ENCODE peak calls at places on chromosomes 3 and 15, in ten cellular contexts. E is GM12878, W is stomach, K is A549, A is transverse colon, S is HepG2, H is SK-N-SH, C is upper lobe of left lung, N is suprapubic skin, F is K562. J is an unnamed sample.

GRCh38 chr3:69320867-69321266 is 65.0 kb downstream of the FRMD4B start:
- DNase-seq in A (peak; percentile 14), S (no peak), N (no peak), C (no peak), H (no peak), F (no peak), E (peak; percentile 66), W (no peak), K (no peak), J (peak; percentile 70)

GRCh38 chr3:172546105-172546504 is 22.9 kb upstream of the TNFSF10 start:
- DNase-seq in S (no peak), H (no peak), K (no peak), N (no peak), A (no peak), C (no peak), W (no peak), E (no peak), F (no peak), J (no peak)

GRCh38 chr3:52401551-52401950 is 43.4 kb downstream of the SEMA3G start:
- DNase-seq in N (no peak), A (no peak), H (no peak), K (no peak), S (no peak), C (no peak), W (no peak), E (no peak), F (no peak), J (no peak)

GRCh38 chr15:37035349-37035748 is 65.0 kb downstream of the MEIS2 start:
- DNase-seq in S (peak; percentile 61), W (no peak), A (no peak), C (no peak), K (no peak), N (no peak), F (no peak), E (no peak), H (no peak), J (no peak)

GRCh38 chr15:27854601-27855000 is 244.5 kb downstream of the OCA2 start:
- DNase-seq in F (no peak), S (no peak), K (no peak), H (no peak), A (no peak), N (no peak), E (no peak), C (no peak), W (no peak), J (no peak)

GRCh38 chr3:150763122-150763840 is at the start of gene SIAH2:
- DNase-seq in E (peak; percentile 71), W (peak; percentile 93), F (peak; percentile 92), C (peak; percentile 94), K (peak; percentile 93), S (peak; percentile 92), N (peak; percentile 95), H (peak; percentile 95), A (peak; percentile 95), J (peak; percentile 96)

GRCh38 chr15:41690636-41691035 is 30.4 kb downstream of the MGA start:
- DNase-seq in W (no peak), K (no peak), S (peak; percentile 41), C (peak; percentile 25), H (no peak), F (no peak), E (no peak), A (no peak), N (no peak), J (no peak)

GRCh38 chr3:52683611-52684010 is 2.1 kb downstream of the PBRM1 start:
- DNase-seq in H (no peak), E (no peak), F (no peak), S (no peak), K (no peak), W (no peak), A (no peak), N (no peak), C (peak; percentile 85), J (no peak)

GRCh38 chr3:133991209-133991608 is 38.5 kb downstream of the SLCO2A1 start:
- DNase-seq in F (no peak), W (no peak), H (no peak), C (no peak), K (no peak), E (no peak), A (no peak), N (no peak), S (no peak), J (peak; percentile 45)

GRCh38 chr3:133991637-133992036 is 38.1 kb downstream of the SLCO2A1 start:
- DNase-seq in H (no peak), C (no peak), E (no peak), K (no peak), W (no peak), S (no peak), N (no peak), F (no peak), A (no peak), J (peak; percentile 25)

GRCh38 chr3:133994166-133994910 is 35.4 kb downstream of the SLCO2A1 start:
- DNase-seq in F (no peak), E (no peak), H (no peak), A (no peak), C (no peak), N (no peak), K (no peak), S (no peak), W (no peak), J (peak; percentile 56)

GRCh38 chr3:133992951-133993595 is 36.7 kb downstream of the SLCO2A1 start:
- DNase-seq in W (no peak), A (no peak), S (no peak), K (no peak), F (no peak), H (no peak), N (no peak), C (no peak), E (no peak), J (peak; percentile 62)

GRCh38 chr3:133992385-133992784 is 37.3 kb downstream of the SLCO2A1 start:
- DNase-seq in K (no peak), W (no peak), F (no peak), N (no peak), S (no peak), A (no peak), E (no peak), H (no peak), C (no peak), J (peak; percentile 59)
- H3K4me1 ChIP-seq in K (no peaks in the 10 kb centered on the region), W (peaks cover 34% of the 10 kb centered on the region), F (no peaks in the 10 kb centered on the region), N (peaks cover 27% of the 10 kb centered on the region), S (no peaks in the 10 kb centered on the region), A (no peaks in the 10 kb centered on the region), E (no peaks in the 10 kb centered on the region), H (no peaks in the 10 kb centered on the region), C (peaks cover 18% of the 10 kb centered on the region), J (no peaks in the 10 kb centered on the region)

DNA sequence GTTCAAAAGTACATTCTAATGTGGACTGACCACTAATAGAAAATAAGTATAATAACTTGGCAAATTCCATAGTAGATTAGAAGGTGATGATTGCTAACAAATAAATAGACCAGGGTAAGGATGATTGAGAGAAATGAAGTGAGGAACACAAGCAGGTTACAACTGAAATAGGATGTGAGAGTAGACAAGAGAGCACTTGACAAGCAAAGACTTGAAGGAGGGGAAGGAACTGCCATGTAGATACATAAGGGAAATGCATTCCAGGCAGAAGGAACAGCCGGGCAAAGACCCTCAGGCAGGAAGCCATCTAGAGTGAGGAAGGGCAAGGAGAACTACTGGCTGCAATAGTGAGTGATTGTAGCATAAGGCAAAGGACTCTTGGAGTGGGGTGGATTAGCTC is 5.0 kb downstream of the PLA1A start:
- DNase-seq in S (no peak), K (no peak), F (no peak), A (no peak), N (no peak), H (no peak), E (no peak), C (no peak), W (no peak), J (no peak)
- H3K27ac ChIP-seq in S (no peak overlapping the region), K (no peak overlapping the region), F (no peak overlapping the region), A (no peak overlapping the region), N (no peak overlapping the region), H (no peak overlapping the region), E (peak overlapping the region; percentile 57), C (peak overlapping the region; percentile 85), W (no peak overlapping the region), J (no peak overlapping the region)

GRCh38 chr15:72785452-72786243 is 2.1 kb upstream of the ADPGK start:
- DNase-seq in N (no peak), C (no peak), W (no peak), K (no peak), A (peak; percentile 14), F (no peak), E (no peak), H (no peak), S (no peak), J (no peak)
- TF ChIP-seq EP300 in N (no peak), C (no peak), W (no peak), K (no peak), A (no peak), F (no peak), E (no peak), H (no peak), S (no peak), J (no peak)

DNA sequence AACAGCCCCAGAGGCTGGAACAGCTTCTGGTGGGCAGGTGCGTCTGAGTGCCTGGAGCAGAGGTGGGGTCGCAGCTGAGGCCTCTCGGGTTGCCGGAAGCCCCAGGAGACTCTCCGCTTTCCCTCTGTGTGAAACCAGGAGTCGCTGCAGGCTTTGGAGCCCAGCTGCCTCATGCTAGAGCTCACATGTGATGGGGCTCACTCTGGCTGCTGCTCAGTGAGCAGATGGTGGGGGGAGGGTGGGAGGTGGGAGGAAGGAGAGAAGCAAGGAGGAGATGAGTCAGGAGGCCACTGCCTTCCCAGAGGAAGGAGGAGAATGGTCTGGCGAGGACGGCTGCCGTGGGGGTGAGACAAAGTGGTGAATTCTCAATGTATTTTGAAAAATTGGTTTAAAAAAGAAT is 290.1 kb upstream of the CHRNA7 start:
- DNase-seq in E (no peak), F (no peak), C (no peak), A (no peak), N (no peak), K (no peak), H (no peak), W (no peak), S (no peak), J (no peak)
- H3K4me1 ChIP-seq in E (no peaks in the 10 kb centered on the region), F (no peaks in the 10 kb centered on the region), C (no peaks in the 10 kb centered on the region), A (no peaks in the 10 kb centered on the region), N (no peaks in the 10 kb centered on the region), K (no peaks in the 10 kb centered on the region), H (no peaks in the 10 kb centered on the region), W (no peaks in the 10 kb centered on the region), S (no peaks in the 10 kb centered on the region), J (no peaks in the 10 kb centered on the region)

DNA sequence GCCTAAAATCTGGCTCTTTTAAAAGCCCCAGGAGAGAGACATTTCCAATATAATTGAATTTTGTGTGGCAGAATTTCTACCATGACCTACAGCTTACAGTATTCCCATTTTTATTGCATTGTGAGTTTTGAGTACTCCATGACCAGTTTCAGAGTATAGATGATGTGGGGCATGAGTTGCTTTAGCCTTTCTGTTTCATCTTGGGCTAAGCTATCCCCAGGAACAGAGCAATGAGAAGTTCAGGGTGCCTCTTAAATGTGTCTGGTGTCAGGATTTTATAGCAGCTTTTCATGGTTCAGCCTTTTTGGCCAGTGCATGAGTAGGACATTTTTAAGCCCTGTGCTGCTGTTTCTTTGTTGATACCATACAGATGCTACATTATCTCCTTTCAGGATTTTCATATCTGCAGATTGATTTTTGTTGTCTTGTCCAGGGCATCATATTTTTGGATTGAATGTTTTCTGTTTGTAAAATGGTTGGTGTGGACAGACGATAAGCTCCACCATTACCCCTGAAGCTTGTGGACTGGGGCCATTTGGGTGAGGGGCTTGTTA is 3.5 kb downstream of the ABHD2 start:
- DNase-seq in C (no peak), A (no peak), S (no peak), F (no peak), E (no peak), W (no peak), H (no peak), N (no peak), K (no peak), J (no peak)
- H3K27ac ChIP-seq in C (peak overlapping the region; percentile 95), A (peak overlapping the region; percentile 91), S (peak overlapping the region; percentile 11), F (peak overlapping the region; percentile 77), E (peak overlapping the region; percentile 79), W (peak overlapping the region; percentile 95), H (peak overlapping the region; percentile 97), N (peak overlapping the region; percentile 93), K (peak overlapping the region; percentile 80), J (peak overlapping the region; percentile 95)

GRCh38 chr3:112814256-112814655 is 32.4 kb downstream of the CD200R1L start:
- DNase-seq in A (no peak), K (peak; percentile 33), S (peak; percentile 2), H (no peak), F (no peak), E (no peak), N (no peak), W (no peak), C (no peak), J (no peak)
- TF ChIP-seq EP300 in A (no peak), K (no peak), S (no peak), H (no peak), F (no peak), E (no peak), N (no peak), W (no peak), C (no peak), J (no peak)